ENCODE peak calls at places on chromosome 1, in eight cellular contexts. One of them, this sample, is unnamed.

GRCh38 chr1:104072915-104073371 is 323.2 kb downstream of the AMY1C start:
- DNase-seq in fibroblast of lung: no peak
- DNase-seq in SJCRH30: no peak
- DNase-seq in A673: no peak
- DNase-seq in neural progenitor cell: no peak
- DNase-seq in OCI-LY7: no peak
- DNase-seq in substantia nigra: no peak
- DNase-seq in breast epithelium: no peak
- DNase-seq in this sample: no peak

GRCh38 chr1:97947751-97948150 is 26.9 kb upstream of the DPYD start:
- DNase-seq in fibroblast of lung: peak
- DNase-seq in SJCRH30: no peak
- DNase-seq in A673: no peak
- DNase-seq in neural progenitor cell: no peak
- DNase-seq in OCI-LY7: no peak
- DNase-seq in substantia nigra: no peak
- DNase-seq in breast epithelium: no peak
- DNase-seq in this sample: no peak

GRCh38 chr1:16614361-16615252 is 1.2 kb upstream of the NBPF1 start:
- DNase-seq in fibroblast of lung: no peak
- DNase-seq in SJCRH30: peak
- DNase-seq in A673: no peak
- DNase-seq in neural progenitor cell: peak
- DNase-seq in OCI-LY7: no peak
- DNase-seq in substantia nigra: no peak
- DNase-seq in breast epithelium: peak
- DNase-seq in this sample: no peak

GRCh38 chr1:22751124-22751531 is 40.5 kb downstream of the EPHB2 start:
- DNase-seq in fibroblast of lung: no peak
- DNase-seq in SJCRH30: no peak
- DNase-seq in A673: no peak
- DNase-seq in neural progenitor cell: no peak
- DNase-seq in OCI-LY7: no peak
- DNase-seq in substantia nigra: no peak
- DNase-seq in breast epithelium: no peak
- DNase-seq in this sample: no peak

GRCh38 chr1:200258447-200259375 is 151.1 kb downstream of the ZNF281 start:
- DNase-seq in fibroblast of lung: no peak
- DNase-seq in SJCRH30: peak
- DNase-seq in A673: peak
- DNase-seq in neural progenitor cell: no peak
- DNase-seq in OCI-LY7: peak
- DNase-seq in substantia nigra: no peak
- DNase-seq in breast epithelium: no peak
- DNase-seq in this sample: no peak

GRCh38 chr1:200739499-200740290 is 1.0 kb downstream of the CAMSAP2 start:
- DNase-seq in fibroblast of lung: peak
- DNase-seq in SJCRH30: peak
- DNase-seq in A673: no peak
- DNase-seq in neural progenitor cell: peak
- DNase-seq in OCI-LY7: no peak
- DNase-seq in substantia nigra: peak
- DNase-seq in breast epithelium: peak
- DNase-seq in this sample: no peak

GRCh38 chr1:31792116-31792515 is 23.7 kb downstream of the SPOCD1 start:
- DNase-seq in fibroblast of lung: no peak
- DNase-seq in SJCRH30: no peak
- DNase-seq in A673: no peak
- DNase-seq in neural progenitor cell: no peak
- DNase-seq in OCI-LY7: no peak
- DNase-seq in substantia nigra: no peak
- DNase-seq in breast epithelium: no peak
- DNase-seq in this sample: no peak

GRCh38 chr1:6612641-6613360 is 730 bp upstream of the PHF13 start:
- DNase-seq in fibroblast of lung: peak
- DNase-seq in SJCRH30: peak
- DNase-seq in A673: no peak
- DNase-seq in neural progenitor cell: peak
- DNase-seq in OCI-LY7: peak
- DNase-seq in substantia nigra: no peak
- DNase-seq in breast epithelium: peak
- DNase-seq in this sample: peak

GRCh38 chr1:91754348-91754747 is 131.6 kb downstream of the TGFBR3 start:
- DNase-seq in fibroblast of lung: peak
- DNase-seq in SJCRH30: no peak
- DNase-seq in A673: no peak
- DNase-seq in neural progenitor cell: no peak
- DNase-seq in OCI-LY7: no peak
- DNase-seq in substantia nigra: no peak
- DNase-seq in breast epithelium: no peak
- DNase-seq in this sample: no peak

GRCh38 chr1:22711591-22712501 is 1.2 kb downstream of the EPHB2 start:
- DNase-seq in fibroblast of lung: peak
- DNase-seq in SJCRH30: peak
- DNase-seq in A673: no peak
- DNase-seq in neural progenitor cell: peak
- DNase-seq in OCI-LY7: no peak
- DNase-seq in substantia nigra: no peak
- DNase-seq in breast epithelium: no peak
- DNase-seq in this sample: no peak

DNA sequence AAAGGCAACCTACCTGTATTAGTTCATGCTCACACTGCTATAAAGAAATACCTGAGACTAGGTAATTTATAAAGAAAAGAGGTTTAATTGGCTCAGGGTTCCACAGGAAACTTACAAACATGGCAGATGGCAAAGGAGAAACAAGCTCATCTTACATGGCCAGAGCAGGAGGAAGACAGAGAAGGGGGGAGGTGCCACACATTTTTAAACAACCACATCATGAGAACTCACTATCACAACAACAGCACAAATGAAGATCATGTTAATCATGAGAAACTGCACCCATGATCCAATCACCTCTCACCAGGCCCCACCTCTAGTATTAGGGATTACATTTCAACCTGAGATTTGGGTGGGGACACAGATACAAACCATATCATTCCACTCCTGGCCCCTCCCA is 90.6 kb upstream of the KCTD3 start:
- DNase-seq in fibroblast of lung: peak
- DNase-seq in SJCRH30: no peak
- DNase-seq in A673: no peak
- DNase-seq in neural progenitor cell: no peak
- DNase-seq in OCI-LY7: no peak
- DNase-seq in substantia nigra: no peak
- DNase-seq in breast epithelium: no peak
- DNase-seq in this sample: no peak
- H3K27ac ChIP-seq in fibroblast of lung: no peak
- H3K27ac ChIP-seq in SJCRH30: no peak
- H3K27ac ChIP-seq in A673: no peak
- H3K27ac ChIP-seq in neural progenitor cell: no peak
- H3K27ac ChIP-seq in OCI-LY7: no peak
- H3K27ac ChIP-seq in substantia nigra: no peak
- H3K27ac ChIP-seq in breast epithelium: no peak
- H3K27ac ChIP-seq in this sample: no peak

GRCh38 chr1:155208406-155208655 is 164 bp upstream of the MTX1 start:
- DNase-seq in fibroblast of lung: no peak
- DNase-seq in SJCRH30: no peak
- DNase-seq in A673: no peak
- DNase-seq in neural progenitor cell: no peak
- DNase-seq in OCI-LY7: no peak
- DNase-seq in substantia nigra: no peak
- DNase-seq in breast epithelium: no peak
- DNase-seq in this sample: no peak

GRCh38 chr1:155208656-155209372 is at the start of gene MTX1:
- DNase-seq in fibroblast of lung: peak
- DNase-seq in SJCRH30: peak
- DNase-seq in A673: peak
- DNase-seq in neural progenitor cell: peak
- DNase-seq in OCI-LY7: peak
- DNase-seq in substantia nigra: peak
- DNase-seq in breast epithelium: peak
- DNase-seq in this sample: peak

GRCh38 chr1:155207578-155208405 is at the start of gene THBS3:
- DNase-seq in fibroblast of lung: peak
- DNase-seq in SJCRH30: peak
- DNase-seq in A673: peak
- DNase-seq in neural progenitor cell: peak
- DNase-seq in OCI-LY7: no peak
- DNase-seq in substantia nigra: no peak
- DNase-seq in breast epithelium: no peak
- DNase-seq in this sample: peak

GRCh38 chr1:155209373-155209721 is 852 bp downstream of the MTX1 start:
- DNase-seq in fibroblast of lung: no peak
- DNase-seq in SJCRH30: peak
- DNase-seq in A673: no peak
- DNase-seq in neural progenitor cell: peak
- DNase-seq in OCI-LY7: no peak
- DNase-seq in substantia nigra: no peak
- DNase-seq in breast epithelium: no peak
- DNase-seq in this sample: no peak

DNA sequence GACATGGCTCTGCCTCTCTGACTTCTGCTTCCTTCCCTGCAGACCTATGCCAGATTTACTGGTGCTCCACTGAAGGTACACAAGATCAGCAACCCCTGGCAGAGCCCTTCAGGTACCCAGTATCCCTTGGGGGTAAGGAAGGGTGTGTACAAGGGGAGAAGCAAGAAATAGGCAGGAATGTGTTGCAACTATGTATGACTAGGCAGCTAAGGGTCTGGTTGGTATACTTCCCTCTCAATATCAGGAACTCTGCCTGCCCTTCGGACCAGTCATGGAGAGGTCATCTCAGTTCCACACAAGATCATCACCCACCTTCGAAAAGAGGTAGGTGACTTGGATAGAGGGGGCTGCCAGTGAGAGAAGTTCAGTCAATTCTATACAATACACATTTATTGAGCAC is 1.8 kb downstream of the MTX1 start:
- DNase-seq in fibroblast of lung: no peak
- DNase-seq in SJCRH30: no peak
- DNase-seq in A673: no peak
- DNase-seq in neural progenitor cell: no peak
- DNase-seq in OCI-LY7: no peak
- DNase-seq in substantia nigra: no peak
- DNase-seq in breast epithelium: no peak
- DNase-seq in this sample: no peak
- H3K27ac ChIP-seq in fibroblast of lung: no peak
- H3K27ac ChIP-seq in SJCRH30: no peak
- H3K27ac ChIP-seq in A673: no peak
- H3K27ac ChIP-seq in neural progenitor cell: no peak
- H3K27ac ChIP-seq in OCI-LY7: no peak
- H3K27ac ChIP-seq in substantia nigra: no peak
- H3K27ac ChIP-seq in breast epithelium: no peak
- H3K27ac ChIP-seq in this sample: no peak

GRCh38 chr1:54397980-54398379 is 8.2 kb downstream of the SSBP3 start:
- DNase-seq in fibroblast of lung: no peak
- DNase-seq in SJCRH30: no peak
- DNase-seq in A673: no peak
- DNase-seq in neural progenitor cell: no peak
- DNase-seq in OCI-LY7: no peak
- DNase-seq in substantia nigra: no peak
- DNase-seq in breast epithelium: no peak
- DNase-seq in this sample: no peak

GRCh38 chr1:54395535-54395934 is 10.7 kb downstream of the SSBP3 start:
- DNase-seq in fibroblast of lung: no peak
- DNase-seq in SJCRH30: no peak
- DNase-seq in A673: no peak
- DNase-seq in neural progenitor cell: no peak
- DNase-seq in OCI-LY7: no peak
- DNase-seq in substantia nigra: no peak
- DNase-seq in breast epithelium: no peak
- DNase-seq in this sample: no peak

GRCh38 chr1:54396280-54396903 is 9.8 kb downstream of the SSBP3 start:
- DNase-seq in fibroblast of lung: no peak
- DNase-seq in SJCRH30: no peak
- DNase-seq in A673: no peak
- DNase-seq in neural progenitor cell: no peak
- DNase-seq in OCI-LY7: no peak
- DNase-seq in substantia nigra: peak
- DNase-seq in breast epithelium: no peak
- DNase-seq in this sample: no peak

GRCh38 chr1:54398963-54399528 is 7.1 kb downstream of the SSBP3 start:
- DNase-seq in fibroblast of lung: no peak
- DNase-seq in SJCRH30: no peak
- DNase-seq in A673: no peak
- DNase-seq in neural progenitor cell: no peak
- DNase-seq in OCI-LY7: no peak
- DNase-seq in substantia nigra: no peak
- DNase-seq in breast epithelium: no peak
- DNase-seq in this sample: no peak

DNA sequence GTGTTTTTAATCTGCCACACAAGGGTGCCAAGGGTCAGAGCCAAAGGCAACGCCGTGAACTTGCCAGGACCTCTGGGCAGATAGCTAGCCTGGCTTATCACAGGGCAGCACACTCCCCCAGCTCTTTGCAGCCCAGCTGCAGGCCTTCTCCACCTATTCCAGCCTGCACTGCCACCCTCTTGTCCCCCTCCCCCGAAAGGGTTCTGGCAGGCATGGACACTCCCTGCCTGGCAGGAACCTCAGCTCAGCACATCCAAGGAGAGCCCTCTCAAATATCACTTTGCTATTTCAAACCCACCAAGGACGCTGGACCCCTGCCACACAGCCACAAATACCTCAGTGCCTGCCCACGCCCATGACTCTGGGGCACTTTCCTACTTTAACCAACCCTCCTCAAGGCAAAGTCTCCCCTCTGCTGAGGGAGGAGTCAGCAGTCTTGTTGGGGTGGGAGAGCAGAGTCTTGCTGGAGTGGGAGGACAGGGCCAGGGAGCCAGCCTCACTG is 9.1 kb downstream of the SSBP3 start:
- DNase-seq in fibroblast of lung: no peak
- DNase-seq in SJCRH30: no peak
- DNase-seq in A673: no peak
- DNase-seq in neural progenitor cell: no peak
- DNase-seq in OCI-LY7: no peak
- DNase-seq in substantia nigra: no peak
- DNase-seq in breast epithelium: no peak
- DNase-seq in this sample: no peak
- H3K27ac ChIP-seq in fibroblast of lung: no peak
- H3K27ac ChIP-seq in SJCRH30: no peak
- H3K27ac ChIP-seq in A673: no peak
- H3K27ac ChIP-seq in neural progenitor cell: no peak
- H3K27ac ChIP-seq in OCI-LY7: no peak
- H3K27ac ChIP-seq in substantia nigra: peak
- H3K27ac ChIP-seq in breast epithelium: peak
- H3K27ac ChIP-seq in this sample: no peak

DNA sequence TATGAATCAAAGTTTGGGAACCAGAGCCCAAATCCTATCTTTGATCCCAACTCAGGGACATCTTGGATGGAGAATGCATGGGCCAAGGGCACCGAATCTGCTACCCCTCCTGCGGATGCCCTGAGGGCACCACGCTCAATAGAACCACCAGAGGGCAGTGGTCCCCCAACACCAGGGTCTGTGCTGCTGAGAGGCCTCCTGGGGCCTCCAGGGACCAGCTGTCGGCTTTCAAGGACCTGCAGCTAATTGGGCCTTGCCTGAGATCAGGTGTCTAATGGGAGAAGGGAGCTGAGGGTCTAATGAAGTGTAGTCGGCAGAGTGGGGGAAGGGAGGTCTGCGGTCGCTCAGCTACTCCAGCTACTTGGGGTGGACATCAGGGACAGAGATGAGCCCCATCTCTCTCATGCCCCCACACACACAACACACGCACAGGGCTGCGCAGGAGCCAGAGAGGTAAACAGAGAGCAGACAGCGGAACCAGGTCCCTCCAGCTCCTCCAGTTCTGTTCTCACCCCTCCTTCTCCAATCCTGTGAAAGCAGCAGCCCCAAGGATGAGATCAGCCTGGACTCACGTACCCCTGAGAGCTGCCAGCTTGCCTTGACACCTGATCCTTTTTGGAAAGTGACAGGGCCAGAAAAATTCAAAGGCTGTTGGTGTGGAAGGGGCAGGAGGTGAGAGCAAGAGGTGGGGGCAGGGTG is 34.9 kb upstream of the PPP1R15B start:
- DNase-seq in fibroblast of lung: peak
- DNase-seq in SJCRH30: peak
- DNase-seq in A673: peak
- DNase-seq in neural progenitor cell: peak
- DNase-seq in OCI-LY7: peak
- DNase-seq in substantia nigra: peak
- DNase-seq in breast epithelium: no peak
- DNase-seq in this sample: peak
- H3K27ac ChIP-seq in fibroblast of lung: no peak
- H3K27ac ChIP-seq in SJCRH30: no peak
- H3K27ac ChIP-seq in A673: no peak
- H3K27ac ChIP-seq in neural progenitor cell: peak
- H3K27ac ChIP-seq in OCI-LY7: no peak
- H3K27ac ChIP-seq in substantia nigra: peak
- H3K27ac ChIP-seq in breast epithelium: peak
- H3K27ac ChIP-seq in this sample: no peak